ENCODE peak calls at places on chromosome 5, in four cellular contexts. H is SK-MEL-5, R is dorsolateral prefrontal cortex, C is HT1080. W is an unnamed sample.
A peak's percentile ranks its signal among the peaks of the same experiment; 100 is the strongest.

GRCh38 chr5:167764650-167765289 is 526.7 kb upstream of the WWC1 start:
- DNase-seq in H (no peak), R (no peak), C (no peak), W (no peak)

GRCh38 chr5:133434336-133434735 is 178.0 kb downstream of the FSTL4 start:
- DNase-seq in H (no peak), R (no peak), C (no peak), W (no peak)

GRCh38 chr5:93891491-93892480 is 150.4 kb upstream of the POU5F2 start:
- DNase-seq in H (no peak), R (no peak), C (no peak), W (no peak)

GRCh38 chr5:59593608-59594007 is 299.9 kb downstream of the PDE4D start:
- DNase-seq in H (no peak), R (no peak), C (no peak), W (no peak)

GRCh38 chr5:181138258-181138657 is 7.3 kb upstream of the OR2V1 start:
- DNase-seq in H (no peak), R (no peak), C (peak; percentile 54), W (no peak)

GRCh38 chr5:178777557-178777956 is 47.1 kb upstream of the ZNF354A start:
- DNase-seq in H (no peak), R (no peak), C (no peak), W (no peak)

GRCh38 chr5:137264041-137264440 is 235.1 kb downstream of the SPOCK1 start:
- DNase-seq in H (no peak), R (no peak), C (no peak), W (no peak)

GRCh38 chr5:179126506-179126991 is 66.4 kb downstream of the ZNF354C start:
- DNase-seq in H (no peak), R (no peak), C (no peak), W (no peak)

GRCh38 chr5:133990396-133990795 is 14.4 kb downstream of the VDAC1 start:
- DNase-seq in H (no peak), R (no peak), C (no peak), W (no peak)

GRCh38 chr5:135667662-135668061 is 88.9 kb upstream of the CXCL14 start:
- DNase-seq in H (no peak), R (no peak), C (no peak), W (no peak)

GRCh38 chr5:91727452-91727851 is 344.3 kb upstream of the ARRDC3 start:
- DNase-seq in H (no peak), R (no peak), C (no peak), W (no peak)

GRCh38 chr5:16508730-16509531 is 43.3 kb upstream of the ZNF622 start:
- DNase-seq in H (peak; percentile 38), R (no peak), C (peak; percentile 42), W (no peak)

GRCh38 chr5:35651002-35651756 is 33.5 kb downstream of the SPEF2 start:
- DNase-seq in H (peak; percentile 83), R (no peak), C (peak; percentile 53), W (peak; percentile 64)

GRCh38 chr5:136275601-136276000 is 82.6 kb upstream of the SMIM32 start:
- DNase-seq in H (no peak), R (no peak), C (no peak), W (no peak)

GRCh38 chr5:127517110-127517479 is 345 bp upstream of the PRRC1 start:
- DNase-seq in H (no peak), R (no peak), C (peak; percentile 48), W (no peak)

GRCh38 chr5:104189031-104189430 is 626.4 kb upstream of the NUDT12 start:
- DNase-seq in H (no peak), R (no peak), C (peak; percentile 47), W (no peak)

GRCh38 chr5:10457682-10458574 is 16.2 kb downstream of the ROPN1L start:
- DNase-seq in H (no peak), R (no peak), C (no peak), W (no peak)

W was measured in A673.